ENCODE peak calls at places on chromosomes 11 and 22, in ten cellular contexts. One of them, this sample, is unnamed.

GRCh38 chr22:46027219-46028068 is 50.5 kb upstream of the WNT7B start:
- DNase-seq in transverse colon: peak; percentile 85
- DNase-seq in A549: no peak
- DNase-seq in tibial nerve: no peak
- DNase-seq in ovary: peak; percentile 85
- DNase-seq in sigmoid colon: peak; percentile 80
- DNase-seq in stomach: peak; percentile 76
- DNase-seq in GM12878: no peak
- DNase-seq in suprapubic skin: peak; percentile 84
- DNase-seq in HepG2: peak; percentile 46
- DNase-seq in this sample: no peak

GRCh38 chr11:64356498-64357411 is 2.2 kb upstream of the RPS6KA4 start:
- DNase-seq in transverse colon: no peak
- DNase-seq in A549: peak; percentile 84
- DNase-seq in tibial nerve: no peak
- DNase-seq in ovary: no peak
- DNase-seq in sigmoid colon: no peak
- DNase-seq in stomach: peak; percentile 57
- DNase-seq in GM12878: no peak
- DNase-seq in suprapubic skin: no peak
- DNase-seq in HepG2: peak; percentile 65
- DNase-seq in this sample: no peak

GRCh38 chr11:623999-624704 is 603 bp downstream of the CDHR5 start:
- DNase-seq in transverse colon: peak; percentile 92
- DNase-seq in A549: peak; percentile 74
- DNase-seq in tibial nerve: no peak
- DNase-seq in ovary: no peak
- DNase-seq in sigmoid colon: no peak
- DNase-seq in stomach: peak; percentile 73
- DNase-seq in GM12878: no peak
- DNase-seq in suprapubic skin: no peak
- DNase-seq in HepG2: no peak
- DNase-seq in this sample: no peak

GRCh38 chr11:19656140-19656541 is 56.5 kb upstream of the NAV2 start:
- DNase-seq in transverse colon: no peak
- DNase-seq in A549: no peak
- DNase-seq in tibial nerve: no peak
- DNase-seq in ovary: no peak
- DNase-seq in sigmoid colon: no peak
- DNase-seq in stomach: no peak
- DNase-seq in GM12878: no peak
- DNase-seq in suprapubic skin: no peak
- DNase-seq in HepG2: no peak
- DNase-seq in this sample: no peak

GRCh38 chr11:71140206-71140919 is 112.0 kb downstream of the SHANK2 start:
- DNase-seq in transverse colon: no peak
- DNase-seq in A549: no peak
- DNase-seq in tibial nerve: no peak
- DNase-seq in ovary: no peak
- DNase-seq in sigmoid colon: no peak
- DNase-seq in stomach: no peak
- DNase-seq in GM12878: no peak
- DNase-seq in suprapubic skin: no peak
- DNase-seq in HepG2: no peak
- DNase-seq in this sample: no peak

GRCh38 chr22:26751217-26751616 is 93.8 kb downstream of the MIAT start:
- DNase-seq in transverse colon: no peak
- DNase-seq in A549: peak; percentile 87
- DNase-seq in tibial nerve: no peak
- DNase-seq in ovary: no peak
- DNase-seq in sigmoid colon: no peak
- DNase-seq in stomach: no peak
- DNase-seq in GM12878: no peak
- DNase-seq in suprapubic skin: no peak
- DNase-seq in HepG2: no peak
- DNase-seq in this sample: no peak

GRCh38 chr11:33775832-33776231 is 1.5 kb upstream of the FBXO3 start:
- DNase-seq in transverse colon: no peak
- DNase-seq in A549: no peak
- DNase-seq in tibial nerve: no peak
- DNase-seq in ovary: no peak
- DNase-seq in sigmoid colon: no peak
- DNase-seq in stomach: no peak
- DNase-seq in GM12878: peak; percentile 38
- DNase-seq in suprapubic skin: no peak
- DNase-seq in HepG2: no peak
- DNase-seq in this sample: no peak

GRCh38 chr11:61509058-61510029 is 795 bp downstream of the LRRC10B start:
- DNase-seq in transverse colon: peak; percentile 71
- DNase-seq in A549: peak; percentile 90
- DNase-seq in tibial nerve: no peak
- DNase-seq in ovary: no peak
- DNase-seq in sigmoid colon: peak; percentile 74
- DNase-seq in stomach: peak; percentile 77
- DNase-seq in GM12878: no peak
- DNase-seq in suprapubic skin: no peak
- DNase-seq in HepG2: peak; percentile 63
- DNase-seq in this sample: no peak

GRCh38 chr22:23023294-23023693 is 47.0 kb upstream of the GNAZ start:
- DNase-seq in transverse colon: no peak
- DNase-seq in A549: no peak
- DNase-seq in tibial nerve: no peak
- DNase-seq in ovary: no peak
- DNase-seq in sigmoid colon: no peak
- DNase-seq in stomach: no peak
- DNase-seq in GM12878: no peak
- DNase-seq in suprapubic skin: no peak
- DNase-seq in HepG2: no peak
- DNase-seq in this sample: peak; percentile 29

GRCh38 chr11:72012897-72013721 is 14.4 kb downstream of the IL18BP start:
- DNase-seq in transverse colon: no peak
- DNase-seq in A549: peak; percentile 59
- DNase-seq in tibial nerve: peak; percentile 52
- DNase-seq in ovary: peak; percentile 74
- DNase-seq in sigmoid colon: peak; percentile 89
- DNase-seq in stomach: peak; percentile 85
- DNase-seq in GM12878: no peak
- DNase-seq in suprapubic skin: peak; percentile 89
- DNase-seq in HepG2: no peak
- DNase-seq in this sample: no peak

GRCh38 chr11:104003491-104003890 is 32.9 kb upstream of the DDI1 start:
- DNase-seq in transverse colon: no peak
- DNase-seq in A549: no peak
- DNase-seq in tibial nerve: no peak
- DNase-seq in ovary: no peak
- DNase-seq in sigmoid colon: no peak
- DNase-seq in stomach: no peak
- DNase-seq in GM12878: no peak
- DNase-seq in suprapubic skin: no peak
- DNase-seq in HepG2: no peak
- DNase-seq in this sample: no peak

GRCh38 chr11:25991476-25991875 is 340.5 kb upstream of the ANO3 start:
- DNase-seq in transverse colon: no peak
- DNase-seq in A549: no peak
- DNase-seq in tibial nerve: no peak
- DNase-seq in ovary: no peak
- DNase-seq in sigmoid colon: no peak
- DNase-seq in stomach: no peak
- DNase-seq in GM12878: no peak
- DNase-seq in suprapubic skin: no peak
- DNase-seq in HepG2: no peak
- DNase-seq in this sample: no peak

GRCh38 chr11:92226331-92227232 is 2.0 kb downstream of the FAT3 start:
- DNase-seq in transverse colon: no peak
- DNase-seq in A549: no peak
- DNase-seq in tibial nerve: no peak
- DNase-seq in ovary: no peak
- DNase-seq in sigmoid colon: no peak
- DNase-seq in stomach: no peak
- DNase-seq in GM12878: no peak
- DNase-seq in suprapubic skin: no peak
- DNase-seq in HepG2: no peak
- DNase-seq in this sample: no peak

GRCh38 chr22:36134167-36134566 is 26.4 kb downstream of the APOL3 start:
- DNase-seq in transverse colon: no peak
- DNase-seq in A549: no peak
- DNase-seq in tibial nerve: no peak
- DNase-seq in ovary: no peak
- DNase-seq in sigmoid colon: no peak
- DNase-seq in stomach: no peak
- DNase-seq in GM12878: no peak
- DNase-seq in suprapubic skin: no peak
- DNase-seq in HepG2: no peak
- DNase-seq in this sample: no peak

GRCh38 chr22:36135306-36135705 is 25.2 kb downstream of the APOL3 start:
- DNase-seq in transverse colon: no peak
- DNase-seq in A549: no peak
- DNase-seq in tibial nerve: no peak
- DNase-seq in ovary: no peak
- DNase-seq in sigmoid colon: no peak
- DNase-seq in stomach: no peak
- DNase-seq in GM12878: no peak
- DNase-seq in suprapubic skin: no peak
- DNase-seq in HepG2: no peak
- DNase-seq in this sample: no peak

GRCh38 chr22:36141481-36141880 is 19.1 kb downstream of the APOL3 start:
- DNase-seq in transverse colon: no peak
- DNase-seq in A549: no peak
- DNase-seq in tibial nerve: no peak
- DNase-seq in ovary: no peak
- DNase-seq in sigmoid colon: peak; percentile 51
- DNase-seq in stomach: no peak
- DNase-seq in GM12878: no peak
- DNase-seq in suprapubic skin: no peak
- DNase-seq in HepG2: no peak
- DNase-seq in this sample: no peak

GRCh38 chr22:36136475-36136874 is 24.1 kb downstream of the APOL3 start:
- DNase-seq in transverse colon: no peak
- DNase-seq in A549: no peak
- DNase-seq in tibial nerve: no peak
- DNase-seq in ovary: no peak
- DNase-seq in sigmoid colon: peak; percentile 80
- DNase-seq in stomach: no peak
- DNase-seq in GM12878: no peak
- DNase-seq in suprapubic skin: no peak
- DNase-seq in HepG2: no peak
- DNase-seq in this sample: no peak

GRCh38 chr22:36136988-36137387 is 23.6 kb downstream of the APOL3 start:
- DNase-seq in transverse colon: no peak
- DNase-seq in A549: no peak
- DNase-seq in tibial nerve: no peak
- DNase-seq in ovary: no peak
- DNase-seq in sigmoid colon: no peak
- DNase-seq in stomach: no peak
- DNase-seq in GM12878: no peak
- DNase-seq in suprapubic skin: no peak
- DNase-seq in HepG2: no peak
- DNase-seq in this sample: no peak
- TF ChIP-seq EP300 in transverse colon: no peak
- TF ChIP-seq EP300 in A549: no peak
- TF ChIP-seq EP300 in tibial nerve: no peak
- TF ChIP-seq EP300 in ovary: no peak
- TF ChIP-seq EP300 in sigmoid colon: no peak
- TF ChIP-seq EP300 in stomach: no peak
- TF ChIP-seq EP300 in GM12878: no peak
- TF ChIP-seq EP300 in suprapubic skin: no peak
- TF ChIP-seq EP300 in HepG2: no peak
- TF ChIP-seq EP300 in this sample: no peak

DNA sequence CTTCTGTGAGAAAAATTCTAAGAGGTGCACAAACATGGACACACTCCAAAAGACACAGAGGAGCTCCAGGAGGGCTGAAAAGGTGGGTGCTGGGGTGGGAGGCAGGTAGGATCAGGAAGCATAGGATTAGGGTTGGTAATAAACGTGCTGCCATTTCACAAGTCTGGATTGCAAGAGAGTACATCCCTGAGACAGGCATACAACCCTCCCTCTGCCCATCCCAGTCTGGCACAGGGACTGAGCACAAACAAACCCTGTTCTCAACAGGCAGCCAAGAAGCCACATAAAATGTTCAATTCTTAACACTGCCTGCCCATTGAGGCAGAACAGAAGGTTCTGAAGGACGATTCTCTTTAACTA is 18.5 kb downstream of the SLC35F2 start:
- DNase-seq in transverse colon: peak; percentile 33
- DNase-seq in A549: peak; percentile 41
- DNase-seq in tibial nerve: peak; percentile 45
- DNase-seq in ovary: no peak
- DNase-seq in sigmoid colon: no peak
- DNase-seq in stomach: no peak
- DNase-seq in GM12878: no peak
- DNase-seq in suprapubic skin: no peak
- DNase-seq in HepG2: no peak
- DNase-seq in this sample: no peak
- H3K4me3 ChIP-seq in transverse colon: no peak overlapping the region
- H3K4me3 ChIP-seq in A549: peak overlapping the region; percentile 33
- H3K4me3 ChIP-seq in tibial nerve: no peak overlapping the region
- H3K4me3 ChIP-seq in ovary: no peak overlapping the region
- H3K4me3 ChIP-seq in sigmoid colon: no peak overlapping the region
- H3K4me3 ChIP-seq in stomach: no peak overlapping the region
- H3K4me3 ChIP-seq in GM12878: peak overlapping the region; percentile 41
- H3K4me3 ChIP-seq in suprapubic skin: peak overlapping the region; percentile 27
- H3K4me3 ChIP-seq in HepG2: no peak overlapping the region
- H3K4me3 ChIP-seq in this sample: peak overlapping the region; percentile 27

GRCh38 chr11:127926721-127927120 is 660.6 kb downstream of the ETS1 start:
- DNase-seq in transverse colon: no peak
- DNase-seq in A549: no peak
- DNase-seq in tibial nerve: no peak
- DNase-seq in ovary: no peak
- DNase-seq in sigmoid colon: no peak
- DNase-seq in stomach: no peak
- DNase-seq in GM12878: no peak
- DNase-seq in suprapubic skin: no peak
- DNase-seq in HepG2: no peak
- DNase-seq in this sample: no peak

DNA sequence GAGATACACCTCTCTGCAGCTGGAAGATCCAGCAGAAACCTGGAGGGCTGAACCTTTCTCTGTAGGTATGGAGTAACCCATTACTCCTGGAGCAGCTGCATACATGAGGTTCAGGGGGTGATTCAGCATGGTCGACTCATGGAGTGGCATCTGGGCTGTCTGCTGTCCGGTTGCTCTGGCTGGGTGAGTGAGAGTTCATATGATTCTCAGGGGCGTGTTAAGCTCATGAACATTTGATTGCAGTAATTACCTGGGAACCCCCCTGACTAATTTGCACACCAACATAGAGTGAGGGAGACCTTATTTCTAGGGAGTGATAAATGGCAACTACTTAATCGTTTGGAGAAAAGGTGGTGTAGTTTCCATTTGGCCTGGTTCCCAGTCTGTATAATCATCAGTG is 661.9 kb downstream of the ETS1 start:
- DNase-seq in transverse colon: no peak
- DNase-seq in A549: no peak
- DNase-seq in tibial nerve: no peak
- DNase-seq in ovary: no peak
- DNase-seq in sigmoid colon: no peak
- DNase-seq in stomach: no peak
- DNase-seq in GM12878: no peak
- DNase-seq in suprapubic skin: no peak
- DNase-seq in HepG2: no peak
- DNase-seq in this sample: no peak
- TF ChIP-seq EP300 in transverse colon: no peak
- TF ChIP-seq EP300 in A549: no peak
- TF ChIP-seq EP300 in tibial nerve: no peak
- TF ChIP-seq EP300 in ovary: no peak
- TF ChIP-seq EP300 in sigmoid colon: no peak
- TF ChIP-seq EP300 in stomach: no peak
- TF ChIP-seq EP300 in GM12878: no peak
- TF ChIP-seq EP300 in suprapubic skin: no peak
- TF ChIP-seq EP300 in HepG2: no peak
- TF ChIP-seq EP300 in this sample: no peak

GRCh38 chr11:65578134-65578533 is 2.3 kb downstream of the EHBP1L1 start:
- DNase-seq in transverse colon: peak; percentile 6
- DNase-seq in A549: no peak
- DNase-seq in tibial nerve: no peak
- DNase-seq in ovary: no peak
- DNase-seq in sigmoid colon: peak; percentile 61
- DNase-seq in stomach: no peak
- DNase-seq in GM12878: no peak
- DNase-seq in suprapubic skin: no peak
- DNase-seq in HepG2: no peak
- DNase-seq in this sample: no peak
- H3K4me3 ChIP-seq in transverse colon: no peak overlapping the region
- H3K4me3 ChIP-seq in A549: no peak overlapping the region
- H3K4me3 ChIP-seq in tibial nerve: peak overlapping the region; percentile 81
- H3K4me3 ChIP-seq in ovary: no peak overlapping the region
- H3K4me3 ChIP-seq in sigmoid colon: peak overlapping the region; percentile 87
- H3K4me3 ChIP-seq in stomach: peak overlapping the region; percentile 80
- H3K4me3 ChIP-seq in GM12878: peak overlapping the region; percentile 97
- H3K4me3 ChIP-seq in suprapubic skin: peak overlapping the region; percentile 94
- H3K4me3 ChIP-seq in HepG2: no peak overlapping the region
- H3K4me3 ChIP-seq in this sample: peak overlapping the region; percentile 94

This sample was measured in esophagus muscularis mucosa.